ENCODE peak calls at places on chromosomes 16 and 17, in nine cellular contexts. H is activated CD4-positive, CD25-positive, alpha-beta regulatory T cell; V is activated CD4-positive, alpha-beta T cell treated with anti-CD3 and anti-CD28 coated beads for 48 hours; Z is LoVo; K is hypothalamus; Q is skeletal muscle cell; G is aorta; S is OCI-LY7; C is AG10803. U is an unnamed sample.

GRCh38 chr16:9797306-9797705 is 384.9 kb downstream of the GRIN2A start:
- DNase-seq in H (no peak), V (no peak), Z (peak), K (no peak), Q (no peak), G (peak), S (no peak), C (peak), U (no peak)

GRCh38 chr17:80388601-80389000 is 26.4 kb upstream of the ENDOV start:
- DNase-seq in H (no peak), V (no peak), Z (no peak), K (no peak), Q (no peak), G (no peak), S (no peak), C (no peak), U (no peak)

GRCh38 chr17:59357219-59357699 is 25.8 kb downstream of the YPEL2 start:
- DNase-seq in H (no peak), V (no peak), Z (no peak), K (no peak), Q (no peak), G (no peak), S (no peak), C (peak), U (no peak)

GRCh38 chr16:67560827-67561342 is 1.4 kb upstream of the CTCF start:
- DNase-seq in H (no peak), V (no peak), Z (no peak), K (no peak), Q (no peak), G (peak), S (no peak), C (no peak), U (no peak)

GRCh38 chr16:68335175-68335574 is 24.4 kb downstream of the PRMT7 start:
- DNase-seq in H (no peak), V (no peak), Z (no peak), K (no peak), Q (no peak), G (peak), S (no peak), C (peak), U (no peak)

GRCh38 chr16:27258241-27258734 is 10.3 kb downstream of the NSMCE1 start:
- DNase-seq in H (no peak), V (no peak), Z (no peak), K (no peak), Q (no peak), G (no peak), S (no peak), C (peak), U (no peak)

GRCh38 chr16:67483150-67483549 is at the start of gene AGRP:
- DNase-seq in H (no peak), V (no peak), Z (no peak), K (no peak), Q (no peak), G (no peak), S (no peak), C (no peak), U (no peak)

GRCh38 chr16:57575468-57576277 is 33.2 kb downstream of the ADGRG5 start:
- DNase-seq in H (no peak), V (no peak), Z (no peak), K (no peak), Q (no peak), G (peak), S (no peak), C (no peak), U (no peak)

GRCh38 chr16:12320298-12320706 is 343.8 kb downstream of the SNX29 start:
- DNase-seq in H (no peak), V (no peak), Z (no peak), K (no peak), Q (no peak), G (no peak), S (peak), C (peak), U (no peak)

GRCh38 chr17:55190748-55191147 is 74.0 kb upstream of the HLF start:
- DNase-seq in H (no peak), V (no peak), Z (no peak), K (no peak), Q (no peak), G (no peak), S (no peak), C (no peak), U (no peak)

GRCh38 chr17:49634487-49634865 is 43.4 kb downstream of the SPOP start:
- DNase-seq in H (no peak), V (no peak), Z (no peak), K (no peak), Q (no peak), G (no peak), S (no peak), C (peak), U (no peak)

GRCh38 chr17:6591599-6592158 is 35.3 kb upstream of the PITPNM3 start:
- DNase-seq in H (no peak), V (no peak), Z (no peak), K (no peak), Q (peak), G (no peak), S (no peak), C (peak), U (no peak)

GRCh38 chr16:67883146-67883871 is 1.4 kb upstream of the NRN1L start:
- DNase-seq in H (no peak), V (no peak), Z (no peak), K (no peak), Q (no peak), G (no peak), S (no peak), C (peak), U (no peak)

U was measured in Right ventricle myocardium inferior.